ENCODE peak calls at places on chromosomes 4 and X, in five cellular contexts. One of them, this sample, is unnamed.

GRCh38 chr4:186266699-186267467 is 894 bp downstream of the F11 start:
- DNase-seq in brain microvascular endothelial cell: peak
- DNase-seq in HL-60: no peak
- DNase-seq in GM13977: no peak
- DNase-seq in lower leg skin: no peak
- DNase-seq in this sample: no peak

GRCh38 chr4:55554453-55555030 is 7.8 kb upstream of the CLOCK start:
- DNase-seq in brain microvascular endothelial cell: no peak
- DNase-seq in HL-60: no peak
- DNase-seq in GM13977: peak
- DNase-seq in lower leg skin: no peak
- DNase-seq in this sample: no peak

GRCh38 chr4:2255501-2256155 is 6.3 kb downstream of the MXD4 start:
- DNase-seq in brain microvascular endothelial cell: no peak
- DNase-seq in HL-60: no peak
- DNase-seq in GM13977: no peak
- DNase-seq in lower leg skin: peak
- DNase-seq in this sample: peak

GRCh38 chr4:55733874-55734437 is 85.6 kb upstream of the EXOC1L start:
- DNase-seq in brain microvascular endothelial cell: peak
- DNase-seq in HL-60: no peak
- DNase-seq in GM13977: no peak
- DNase-seq in lower leg skin: peak
- DNase-seq in this sample: no peak

GRCh38 chrX:30654989-30655607 is 1.9 kb downstream of the GK start:
- DNase-seq in brain microvascular endothelial cell: no peak
- DNase-seq in HL-60: no peak
- DNase-seq in GM13977: no peak
- DNase-seq in lower leg skin: no peak
- DNase-seq in this sample: no peak

GRCh38 chr4:3123201-3123671 is 48.8 kb downstream of the HTT start:
- DNase-seq in brain microvascular endothelial cell: peak
- DNase-seq in HL-60: no peak
- DNase-seq in GM13977: no peak
- DNase-seq in lower leg skin: no peak
- DNase-seq in this sample: no peak

GRCh38 chrX:23634181-23634580 is 33.1 kb upstream of the PRDX4 start:
- DNase-seq in brain microvascular endothelial cell: no peak
- DNase-seq in HL-60: no peak
- DNase-seq in GM13977: no peak
- DNase-seq in lower leg skin: no peak
- DNase-seq in this sample: no peak

GRCh38 chrX:52556741-52557140 is 39.9 kb upstream of the XAGE1B start:
- DNase-seq in brain microvascular endothelial cell: no peak
- DNase-seq in HL-60: no peak
- DNase-seq in GM13977: no peak
- DNase-seq in lower leg skin: no peak
- DNase-seq in this sample: no peak

GRCh38 chrX:70289168-70289792 is 447 bp downstream of the PDZD11 start:
- DNase-seq in brain microvascular endothelial cell: peak
- DNase-seq in HL-60: no peak
- DNase-seq in GM13977: no peak
- DNase-seq in lower leg skin: no peak
- DNase-seq in this sample: no peak

GRCh38 chr4:24158031-24158430 is 268.2 kb upstream of the PPARGC1A start:
- DNase-seq in brain microvascular endothelial cell: no peak
- DNase-seq in HL-60: no peak
- DNase-seq in GM13977: no peak
- DNase-seq in lower leg skin: no peak
- DNase-seq in this sample: no peak

GRCh38 chrX:38664285-38664684 is 102.9 kb downstream of the TSPAN7 start:
- DNase-seq in brain microvascular endothelial cell: peak
- DNase-seq in HL-60: no peak
- DNase-seq in GM13977: no peak
- DNase-seq in lower leg skin: no peak
- DNase-seq in this sample: no peak

GRCh38 chrX:40496728-40497127 is 84.0 kb upstream of the ATP6AP2 start:
- DNase-seq in brain microvascular endothelial cell: peak
- DNase-seq in HL-60: no peak
- DNase-seq in GM13977: no peak
- DNase-seq in lower leg skin: no peak
- DNase-seq in this sample: no peak

GRCh38 chrX:71634366-71634765 is 16.1 kb upstream of the CXCR3 start:
- DNase-seq in brain microvascular endothelial cell: no peak
- DNase-seq in HL-60: no peak
- DNase-seq in GM13977: no peak
- DNase-seq in lower leg skin: peak
- DNase-seq in this sample: no peak

GRCh38 chrX:15437724-15438123 is 53.5 kb upstream of the VEGFD start:
- DNase-seq in brain microvascular endothelial cell: no peak
- DNase-seq in HL-60: no peak
- DNase-seq in GM13977: no peak
- DNase-seq in lower leg skin: no peak
- DNase-seq in this sample: no peak

GRCh38 chrX:39499996-39500395 is 597.8 kb downstream of the BCOR start:
- DNase-seq in brain microvascular endothelial cell: no peak
- DNase-seq in HL-60: no peak
- DNase-seq in GM13977: no peak
- DNase-seq in lower leg skin: no peak
- DNase-seq in this sample: no peak

GRCh38 chr4:7564242-7564641 is 129.5 kb upstream of the PSAPL1 start:
- DNase-seq in brain microvascular endothelial cell: no peak
- DNase-seq in HL-60: no peak
- DNase-seq in GM13977: no peak
- DNase-seq in lower leg skin: no peak
- DNase-seq in this sample: no peak

GRCh38 chr4:65600656-65601055 is 69.6 kb downstream of the EPHA5 start:
- DNase-seq in brain microvascular endothelial cell: no peak
- DNase-seq in HL-60: no peak
- DNase-seq in GM13977: no peak
- DNase-seq in lower leg skin: no peak
- DNase-seq in this sample: no peak

GRCh38 chr4:31660916-31661315 is 940.7 kb downstream of the PCDH7 start:
- DNase-seq in brain microvascular endothelial cell: no peak
- DNase-seq in HL-60: no peak
- DNase-seq in GM13977: no peak
- DNase-seq in lower leg skin: no peak
- DNase-seq in this sample: no peak

GRCh38 chrX:124242160-124242559 is 90.3 kb upstream of the TEX13D start:
- DNase-seq in brain microvascular endothelial cell: no peak
- DNase-seq in HL-60: no peak
- DNase-seq in GM13977: no peak
- DNase-seq in lower leg skin: no peak
- DNase-seq in this sample: no peak

GRCh38 chrX:14043209-14043608 is 13.5 kb upstream of the GEMIN8 start:
- DNase-seq in brain microvascular endothelial cell: no peak
- DNase-seq in HL-60: no peak
- DNase-seq in GM13977: no peak
- DNase-seq in lower leg skin: no peak
- DNase-seq in this sample: no peak

GRCh38 chr4:10063544-10064300 is 42.4 kb upstream of the SLC2A9 start:
- DNase-seq in brain microvascular endothelial cell: peak
- DNase-seq in HL-60: peak
- DNase-seq in GM13977: no peak
- DNase-seq in lower leg skin: peak
- DNase-seq in this sample: peak

GRCh38 chr4:163280703-163281519 is 51.5 kb downstream of the NPY1R start:
- DNase-seq in brain microvascular endothelial cell: no peak
- DNase-seq in HL-60: no peak
- DNase-seq in GM13977: no peak
- DNase-seq in lower leg skin: no peak
- DNase-seq in this sample: no peak

GRCh38 chr4:187451776-187452175 is 543.8 kb upstream of the ZFP42 start:
- DNase-seq in brain microvascular endothelial cell: no peak
- DNase-seq in HL-60: no peak
- DNase-seq in GM13977: no peak
- DNase-seq in lower leg skin: no peak
- DNase-seq in this sample: no peak

GRCh38 chrX:129759576-129760061 is 20.1 kb upstream of the SASH3 start:
- DNase-seq in brain microvascular endothelial cell: peak
- DNase-seq in HL-60: no peak
- DNase-seq in GM13977: no peak
- DNase-seq in lower leg skin: no peak
- DNase-seq in this sample: no peak
- TF ChIP-seq CTCF in brain microvascular endothelial cell: no peak
- TF ChIP-seq CTCF in HL-60: no peak
- TF ChIP-seq CTCF in GM13977: no peak
- TF ChIP-seq CTCF in lower leg skin: no peak
- TF ChIP-seq CTCF in this sample: no peak

DNA sequence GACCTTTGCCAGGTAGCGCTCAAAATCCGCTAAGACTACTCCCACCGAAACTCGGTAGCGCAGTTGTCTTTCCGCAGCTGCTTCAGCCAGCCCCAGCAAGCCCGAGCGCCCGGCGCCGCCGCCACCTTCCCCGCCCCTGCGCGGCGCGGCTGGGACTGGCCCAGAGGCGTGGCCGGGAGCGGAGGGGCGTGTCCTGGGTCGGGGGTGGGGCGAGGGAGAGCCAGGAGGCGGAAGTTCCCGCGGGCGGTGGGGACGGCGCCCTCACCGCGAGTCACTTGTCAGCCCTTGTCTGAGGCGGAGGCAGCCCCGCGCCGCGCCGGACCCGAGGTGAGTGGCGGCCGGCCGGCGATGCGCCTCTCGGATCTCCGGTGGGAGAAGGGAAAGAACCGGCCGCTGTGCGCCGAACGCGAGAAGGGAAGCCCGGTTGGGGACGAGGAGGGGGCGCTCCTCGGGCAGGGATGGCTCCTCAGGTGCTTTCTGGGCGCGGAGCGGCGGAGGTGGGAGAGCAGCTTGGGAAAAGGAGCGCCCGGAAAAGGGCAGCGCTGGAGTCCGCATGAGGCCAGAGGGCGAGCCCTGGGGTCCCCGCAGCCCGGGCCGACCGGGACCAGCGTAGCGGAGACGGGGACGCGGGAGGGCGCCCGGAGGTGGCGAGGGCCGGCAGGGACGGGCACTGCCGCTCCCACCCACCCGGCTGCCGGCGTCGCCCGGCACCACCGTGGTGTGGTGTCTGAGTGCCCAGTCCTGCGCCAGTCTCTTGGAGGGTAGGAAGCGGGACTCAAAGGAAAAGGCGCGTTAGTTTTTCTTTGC is at the start of gene PDLIM5:
- DNase-seq in brain microvascular endothelial cell: peak
- DNase-seq in HL-60: peak
- DNase-seq in GM13977: peak
- DNase-seq in lower leg skin: peak
- DNase-seq in this sample: peak
- TF ChIP-seq CTCF in brain microvascular endothelial cell: no peak
- TF ChIP-seq CTCF in HL-60: no peak
- TF ChIP-seq CTCF in GM13977: peak
- TF ChIP-seq CTCF in lower leg skin: no peak
- TF ChIP-seq CTCF in this sample: peak

GRCh38 chr4:73869130-73870055 is at the start of gene CXCL1:
- DNase-seq in brain microvascular endothelial cell: no peak
- DNase-seq in HL-60: no peak
- DNase-seq in GM13977: no peak
- DNase-seq in lower leg skin: no peak
- DNase-seq in this sample: no peak
- TF ChIP-seq CTCF in brain microvascular endothelial cell: no peak
- TF ChIP-seq CTCF in HL-60: no peak
- TF ChIP-seq CTCF in GM13977: no peak
- TF ChIP-seq CTCF in lower leg skin: no peak
- TF ChIP-seq CTCF in this sample: no peak

GRCh38 chrX:51292421-51292820 is 40.2 kb upstream of the NUDT10 start:
- DNase-seq in brain microvascular endothelial cell: no peak
- DNase-seq in HL-60: no peak
- DNase-seq in GM13977: no peak
- DNase-seq in lower leg skin: no peak
- DNase-seq in this sample: no peak

DNA sequence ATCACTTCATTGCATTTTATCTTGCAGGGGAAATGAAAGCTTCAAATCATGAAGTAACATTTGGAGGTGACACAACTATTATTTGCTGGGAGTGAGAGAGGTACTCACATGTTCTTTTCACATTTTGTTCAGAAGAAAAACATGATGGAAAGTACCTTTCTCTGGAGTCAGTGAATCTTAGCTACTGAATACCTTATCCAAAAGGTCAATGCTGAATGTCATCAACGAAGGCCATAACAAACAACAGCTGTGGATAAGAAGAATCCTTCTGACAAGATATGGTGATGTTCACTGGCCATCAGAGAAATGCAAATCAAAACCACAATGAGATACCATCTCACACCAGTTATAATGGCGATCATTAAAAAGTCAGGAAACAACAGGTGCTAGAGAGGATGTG is 36.5 kb upstream of the NUDT10 start:
- DNase-seq in brain microvascular endothelial cell: no peak
- DNase-seq in HL-60: no peak
- DNase-seq in GM13977: no peak
- DNase-seq in lower leg skin: no peak
- DNase-seq in this sample: no peak
- TF ChIP-seq CTCF in brain microvascular endothelial cell: no peak
- TF ChIP-seq CTCF in HL-60: no peak
- TF ChIP-seq CTCF in GM13977: no peak
- TF ChIP-seq CTCF in lower leg skin: no peak
- TF ChIP-seq CTCF in this sample: no peak

GRCh38 chr4:157217708-157218107 is 2.8 kb upstream of the GRIA2 start:
- DNase-seq in brain microvascular endothelial cell: no peak
- DNase-seq in HL-60: no peak
- DNase-seq in GM13977: no peak
- DNase-seq in lower leg skin: no peak
- DNase-seq in this sample: no peak
- TF ChIP-seq CTCF in brain microvascular endothelial cell: peak
- TF ChIP-seq CTCF in HL-60: peak
- TF ChIP-seq CTCF in GM13977: peak
- TF ChIP-seq CTCF in lower leg skin: no peak
- TF ChIP-seq CTCF in this sample: peak

GRCh38 chr4:168995537-168996295 is 14.3 kb downstream of the CBR4 start:
- DNase-seq in brain microvascular endothelial cell: no peak
- DNase-seq in HL-60: no peak
- DNase-seq in GM13977: no peak
- DNase-seq in lower leg skin: no peak
- DNase-seq in this sample: no peak
- TF ChIP-seq CTCF in brain microvascular endothelial cell: peak
- TF ChIP-seq CTCF in HL-60: no peak
- TF ChIP-seq CTCF in GM13977: peak
- TF ChIP-seq CTCF in lower leg skin: no peak
- TF ChIP-seq CTCF in this sample: peak

This sample was measured in type B pancreatic cell.